ENCODE peak calls at places on chromosome 7, in four cellular contexts. K is esophagus squamous epithelium, M is body of pancreas, W is stomach. O is an unnamed sample. For H3K4me1, the result is how much of the 10 kb centered on the place peaks cover.

GRCh38 chr7:44104880-44105771 is 981 bp downstream of the AEBP1 start:
- DNase-seq in M (no peak), K (no peak), W (no peak), O (no peak)

GRCh38 chr7:137953043-137953691 is 48.7 kb downstream of the CREB3L2 start:
- DNase-seq in W (no peak), M (no peak), K (no peak), O (no peak)

GRCh38 chr7:108204281-108204796 is 74.2 kb upstream of the LAMB4 start:
- DNase-seq in K (no peak), W (no peak), M (no peak), O (no peak)

GRCh38 chr7:128895320-128895719 is 15.2 kb downstream of the KCP start:
- DNase-seq in M (no peak), K (no peak), W (no peak), O (no peak)

GRCh38 chr7:21364838-21365267 is 63.0 kb upstream of the SP4 start:
- DNase-seq in K (no peak), M (no peak), W (no peak), O (no peak)

GRCh38 chr7:143979999-143980398 is 20.1 kb upstream of the OR6B1 start:
- DNase-seq in W (peak), M (peak), K (no peak), O (no peak)

GRCh38 chr7:129781128-129781855 is 169.8 kb downstream of the NRF1 start:
- DNase-seq in K (no peak), M (peak), W (no peak), O (no peak)

GRCh38 chr7:20194586-20194985 is 22.6 kb downstream of the MACC1 start:
- DNase-seq in W (no peak), K (no peak), M (no peak), O (no peak)

GRCh38 chr7:136594739-136595144 is 273.7 kb upstream of the CHRM2 start:
- DNase-seq in M (no peak), K (no peak), W (no peak), O (no peak)

GRCh38 chr7:122884186-122884585 is 2.1 kb downstream of the CADPS2 start:
- DNase-seq in W (no peak), M (peak), K (no peak), O (no peak)

GRCh38 chr7:7816084-7816483 is 97.7 kb upstream of the RPA3 start:
- DNase-seq in M (no peak), K (no peak), W (no peak), O (no peak)

GRCh38 chr7:84009051-84009450 is 185.5 kb downstream of the SEMA3A start:
- DNase-seq in M (no peak), K (no peak), W (no peak), O (no peak)

GRCh38 chr7:76016191-76016947 is 22.0 kb upstream of the TMEM120A start:
- DNase-seq in W (no peak), K (no peak), M (no peak), O (no peak)

GRCh38 chr7:34312624-34313023 is 345.4 kb upstream of the NPSR1 start:
- DNase-seq in K (no peak), W (no peak), M (no peak), O (no peak)

GRCh38 chr7:105309235-105310156 is 79.2 kb downstream of the SRPK2 start:
- DNase-seq in K (no peak), W (no peak), M (no peak), O (no peak)

GRCh38 chr7:79823246-79823951 is 311.2 kb upstream of the GNAI1 start:
- DNase-seq in K (no peak), M (no peak), W (no peak), O (no peak)

GRCh38 chr7:156257904-156258303 is 382.7 kb upstream of the RNF32 start:
- DNase-seq in W (no peak), K (no peak), M (no peak), O (no peak)

GRCh38 chr7:5532520-5533335 is 109.1 kb upstream of the TNRC18 start:
- DNase-seq in K (no peak), W (peak), M (peak), O (peak)

GRCh38 chr7:30157217-30157616 is 22.4 kb downstream of the MTURN start:
- DNase-seq in M (no peak), K (no peak), W (no peak), O (no peak)

GRCh38 chr7:84372712-84373111 is 178.1 kb upstream of the SEMA3A start:
- DNase-seq in M (no peak), W (no peak), K (no peak), O (no peak)

GRCh38 chr7:128744366-128744905 is 5.3 kb downstream of the CALU start:
- DNase-seq in M (no peak), W (no peak), K (no peak), O (no peak)

GRCh38 chr7:120055300-120055699 is 217.7 kb upstream of the KCND2 start:
- DNase-seq in W (no peak), M (no peak), K (no peak), O (no peak)

GRCh38 chr7:14233026-14233897 is 243.8 kb upstream of the ETV1 start:
- DNase-seq in M (no peak), K (no peak), W (no peak), O (no peak)

GRCh38 chr7:98921608-98922372 is 43.5 kb downstream of the TRRAP start:
- DNase-seq in K (no peak), M (no peak), W (no peak), O (no peak)

GRCh38 chr7:82444220-82445049 is 858 bp upstream of the CACNA2D1 start:
- DNase-seq in W (peak), K (no peak), M (peak), O (no peak)

GRCh38 chr7:99116151-99116550 is 27.8 kb downstream of the SMURF1 start:
- DNase-seq in K (no peak), M (no peak), W (no peak), O (no peak)

GRCh38 chr7:130901209-130901783 is 167.3 kb upstream of the KLF14 start:
- DNase-seq in K (no peak), M (peak), W (peak), O (peak)

GRCh38 chr7:17103170-17103569 is 195.3 kb upstream of the AHR start:
- DNase-seq in W (no peak), K (no peak), M (no peak), O (no peak)

GRCh38 chr7:128871050-128871449 is 8.4 kb downstream of the ATP6V1F start:
- DNase-seq in K (no peak), M (no peak), W (no peak), O (no peak)

GRCh38 chr7:36010656-36011587 is 142.1 kb upstream of the EEPD1 start:
- DNase-seq in W (no peak), M (no peak), K (no peak), O (no peak)

GRCh38 chr7:19442016-19442785 is 266.6 kb downstream of the POLR1F start:
- DNase-seq in W (no peak), K (no peak), M (no peak), O (no peak)

GRCh38 chr7:124775422-124775821 is 9.8 kb upstream of the GPR37 start:
- DNase-seq in W (no peak), K (no peak), M (no peak), O (no peak)
- TF ChIP-seq POLR2A in W (no peak), K (no peak), M (no peak), O (no peak)

DNA sequence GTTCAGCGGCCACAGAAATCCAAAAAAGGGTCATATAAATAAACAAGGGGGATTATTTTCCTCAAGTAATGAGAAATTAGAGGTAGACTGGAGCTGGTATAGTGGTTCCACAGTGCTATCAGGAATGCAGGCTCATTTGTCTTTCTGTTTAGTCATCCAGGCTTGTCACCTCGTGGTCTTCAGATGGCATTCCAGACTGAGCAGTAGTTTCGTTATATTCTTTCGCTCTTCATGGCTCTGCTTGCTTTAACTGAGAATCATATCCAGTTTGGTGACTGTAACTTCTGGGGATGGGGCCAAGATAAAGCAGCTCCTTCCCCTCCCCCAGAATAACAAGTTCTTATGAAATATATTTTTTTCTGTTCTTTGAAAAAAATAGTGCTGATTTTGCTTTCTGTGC is 9.5 kb downstream of the ANKIB1 start:
- DNase-seq in K (no peak), M (peak), W (no peak), O (peak)
- H3K4me3 ChIP-seq in K (no peak), M (no peak), W (no peak), O (no peak)

DNA sequence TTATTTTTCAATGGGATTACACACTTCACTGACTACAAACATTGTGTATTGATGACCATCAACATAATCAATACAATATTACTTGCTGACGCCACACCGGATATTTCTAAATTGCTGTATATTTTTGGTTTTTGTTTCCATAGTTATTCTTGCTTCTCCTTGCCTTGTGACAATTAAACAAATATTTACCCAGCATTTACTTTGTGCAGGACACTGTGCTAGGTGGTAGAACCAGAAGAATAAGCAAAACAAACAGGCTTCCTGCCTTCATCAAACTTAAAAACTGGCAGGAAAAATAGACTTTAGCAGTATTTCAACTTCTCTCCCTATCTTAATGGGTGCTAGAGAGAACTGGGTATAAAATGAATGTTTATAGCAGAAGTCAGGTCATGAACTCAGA is 50.6 kb downstream of the ZNF277 start:
- DNase-seq in M (no peak), W (no peak), K (no peak), O (no peak)
- H3K4me1 ChIP-seq in M (under half), W (under half), K (under half), O (under half)

GRCh38 chr7:2641406-2642393 is 9.9 kb downstream of the TTYH3 start:
- DNase-seq in W (peak), M (peak), K (no peak), O (peak)
- TF ChIP-seq POLR2A in W (no peak), M (no peak), K (peak), O (peak)

GRCh38 chr7:155237297-155237696 is 60.4 kb upstream of the INSIG1 start:
- DNase-seq in W (no peak), M (no peak), K (no peak), O (no peak)
- H3K4me3 ChIP-seq in W (no peak), M (no peak), K (no peak), O (no peak)

GRCh38 chr7:27182285-27182827 is 2.7 kb downstream of the HOXA11 start:
- DNase-seq in W (peak), K (no peak), M (no peak), O (peak)

GRCh38 chr7:27180431-27181175 is 4.4 kb downstream of the HOXA11 start:
- DNase-seq in W (no peak), K (no peak), M (no peak), O (peak)

GRCh38 chr7:27181795-27182275 is 3.2 kb downstream of the HOXA11 start:
- DNase-seq in W (peak), K (no peak), M (no peak), O (no peak)

GRCh38 chr7:27179503-27180430 is 5.3 kb downstream of the HOXA11 start:
- DNase-seq in K (no peak), M (peak), W (peak), O (no peak)

DNA sequence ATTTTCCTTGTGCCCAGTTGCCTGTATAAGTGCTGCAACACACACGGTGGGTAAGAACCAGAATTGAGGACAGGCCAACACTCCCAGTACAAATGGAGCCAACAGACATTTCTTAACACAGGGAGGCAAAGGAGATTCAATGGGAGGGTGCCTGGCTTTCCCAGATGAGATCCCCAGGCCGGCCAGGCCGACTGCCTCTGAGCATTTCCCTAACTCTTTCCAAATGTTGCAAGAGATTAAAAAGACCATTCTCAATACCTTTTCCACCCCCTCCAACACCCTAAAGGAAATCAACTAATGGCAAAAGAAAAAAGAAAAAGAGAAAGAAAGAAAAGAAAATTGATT is 3.9 kb downstream of the HOXA11 start:
- DNase-seq in W (no peak), K (no peak), M (no peak), O (no peak)
- H3K4me1 ChIP-seq in W (under half), K (under half), M (under half), O (under half)